ENCODE peak calls at places on chromosomes 2 and 18, in four cellular contexts. One of them, this sample, is unnamed.
A peak's percentile ranks its signal among the peaks of the same experiment; 100 is the strongest.

GRCh38 chr18:7164610-7165009 is 47.0 kb upstream of the LAMA1 start:
- DNase-seq in nephron progenitor cell: no peak
- DNase-seq in activated B cell treated with CpG ODN at 0.5 μM for 24 hours: no peak
- DNase-seq in lower lobe of right lung: no peak
- DNase-seq in this sample: no peak

GRCh38 chr2:127193164-127193947 is 26.7 kb downstream of the CYP27C1 start:
- DNase-seq in lower lobe of right lung: no peak
- DNase-seq in nephron progenitor cell: no peak
- DNase-seq in activated B cell treated with CpG ODN at 0.5 μM for 24 hours: no peak
- DNase-seq in this sample: no peak

GRCh38 chr18:12086249-12086648 is 7.4 kb upstream of the ANKRD62 start:
- DNase-seq in lower lobe of right lung: peak; percentile 70
- DNase-seq in activated B cell treated with CpG ODN at 0.5 μM for 24 hours: no peak
- DNase-seq in nephron progenitor cell: no peak
- DNase-seq in this sample: no peak

GRCh38 chr2:10906926-10907479 is 4.7 kb upstream of the KCNF1 start:
- DNase-seq in activated B cell treated with CpG ODN at 0.5 μM for 24 hours: no peak
- DNase-seq in lower lobe of right lung: no peak
- DNase-seq in nephron progenitor cell: no peak
- DNase-seq in this sample: no peak

GRCh38 chr18:65287642-65288041 is 463.2 kb upstream of the CDH7 start:
- DNase-seq in activated B cell treated with CpG ODN at 0.5 μM for 24 hours: no peak
- DNase-seq in nephron progenitor cell: no peak
- DNase-seq in lower lobe of right lung: no peak
- DNase-seq in this sample: no peak

GRCh38 chr2:90069290-90069894 is 1377.9 kb downstream of the RPIA start:
- DNase-seq in activated B cell treated with CpG ODN at 0.5 μM for 24 hours: peak; percentile 34
- DNase-seq in nephron progenitor cell: peak; percentile 57
- DNase-seq in lower lobe of right lung: peak; percentile 58
- DNase-seq in this sample: no peak

GRCh38 chr2:221258464-221258863 is 313.6 kb downstream of the EPHA4 start:
- DNase-seq in nephron progenitor cell: no peak
- DNase-seq in lower lobe of right lung: no peak
- DNase-seq in activated B cell treated with CpG ODN at 0.5 μM for 24 hours: no peak
- DNase-seq in this sample: no peak

GRCh38 chr18:48801728-48802542 is 148.8 kb downstream of the SMAD7 start:
- DNase-seq in nephron progenitor cell: no peak
- DNase-seq in lower lobe of right lung: peak; percentile 12
- DNase-seq in activated B cell treated with CpG ODN at 0.5 μM for 24 hours: peak; percentile 12
- DNase-seq in this sample: peak; percentile 21

GRCh38 chr2:223465793-223466192 is 136.4 kb downstream of the SCG2 start:
- DNase-seq in activated B cell treated with CpG ODN at 0.5 μM for 24 hours: no peak
- DNase-seq in nephron progenitor cell: no peak
- DNase-seq in lower lobe of right lung: peak; percentile 71
- DNase-seq in this sample: no peak

GRCh38 chr2:158797963-158798700 is 3.0 kb downstream of the DAPL1 start:
- DNase-seq in activated B cell treated with CpG ODN at 0.5 μM for 24 hours: no peak
- DNase-seq in nephron progenitor cell: no peak
- DNase-seq in lower lobe of right lung: no peak
- DNase-seq in this sample: no peak

GRCh38 chr2:129896226-129897100 is 83.0 kb upstream of the RAB6C start:
- DNase-seq in lower lobe of right lung: no peak
- DNase-seq in nephron progenitor cell: no peak
- DNase-seq in activated B cell treated with CpG ODN at 0.5 μM for 24 hours: no peak
- DNase-seq in this sample: peak; percentile 24

GRCh38 chr18:12011962-12012549 is 30.7 kb downstream of the IMPA2 start:
- DNase-seq in lower lobe of right lung: peak; percentile 60
- DNase-seq in nephron progenitor cell: no peak
- DNase-seq in activated B cell treated with CpG ODN at 0.5 μM for 24 hours: no peak
- DNase-seq in this sample: no peak

GRCh38 chr18:24055878-24056277 is 41.3 kb downstream of the TTC39C start:
- DNase-seq in lower lobe of right lung: no peak
- DNase-seq in activated B cell treated with CpG ODN at 0.5 μM for 24 hours: no peak
- DNase-seq in nephron progenitor cell: no peak
- DNase-seq in this sample: no peak

GRCh38 chr18:9991021-9992000 is 77.5 kb downstream of the VAPA start:
- DNase-seq in activated B cell treated with CpG ODN at 0.5 μM for 24 hours: no peak
- DNase-seq in lower lobe of right lung: no peak
- DNase-seq in nephron progenitor cell: no peak
- DNase-seq in this sample: no peak

GRCh38 chr2:64980192-64980591 is 9.0 kb upstream of the SLC1A4 start:
- DNase-seq in lower lobe of right lung: no peak
- DNase-seq in activated B cell treated with CpG ODN at 0.5 μM for 24 hours: no peak
- DNase-seq in nephron progenitor cell: no peak
- DNase-seq in this sample: no peak

GRCh38 chr2:64975232-64975791 is 13.9 kb upstream of the SLC1A4 start:
- DNase-seq in lower lobe of right lung: no peak
- DNase-seq in activated B cell treated with CpG ODN at 0.5 μM for 24 hours: no peak
- DNase-seq in nephron progenitor cell: no peak
- DNase-seq in this sample: no peak

GRCh38 chr2:64979744-64980143 is 9.5 kb upstream of the SLC1A4 start:
- DNase-seq in nephron progenitor cell: no peak
- DNase-seq in lower lobe of right lung: no peak
- DNase-seq in activated B cell treated with CpG ODN at 0.5 μM for 24 hours: no peak
- DNase-seq in this sample: no peak

GRCh38 chr2:64976276-64976675 is 12.9 kb upstream of the SLC1A4 start:
- DNase-seq in activated B cell treated with CpG ODN at 0.5 μM for 24 hours: no peak
- DNase-seq in nephron progenitor cell: no peak
- DNase-seq in lower lobe of right lung: no peak
- DNase-seq in this sample: no peak

DNA sequence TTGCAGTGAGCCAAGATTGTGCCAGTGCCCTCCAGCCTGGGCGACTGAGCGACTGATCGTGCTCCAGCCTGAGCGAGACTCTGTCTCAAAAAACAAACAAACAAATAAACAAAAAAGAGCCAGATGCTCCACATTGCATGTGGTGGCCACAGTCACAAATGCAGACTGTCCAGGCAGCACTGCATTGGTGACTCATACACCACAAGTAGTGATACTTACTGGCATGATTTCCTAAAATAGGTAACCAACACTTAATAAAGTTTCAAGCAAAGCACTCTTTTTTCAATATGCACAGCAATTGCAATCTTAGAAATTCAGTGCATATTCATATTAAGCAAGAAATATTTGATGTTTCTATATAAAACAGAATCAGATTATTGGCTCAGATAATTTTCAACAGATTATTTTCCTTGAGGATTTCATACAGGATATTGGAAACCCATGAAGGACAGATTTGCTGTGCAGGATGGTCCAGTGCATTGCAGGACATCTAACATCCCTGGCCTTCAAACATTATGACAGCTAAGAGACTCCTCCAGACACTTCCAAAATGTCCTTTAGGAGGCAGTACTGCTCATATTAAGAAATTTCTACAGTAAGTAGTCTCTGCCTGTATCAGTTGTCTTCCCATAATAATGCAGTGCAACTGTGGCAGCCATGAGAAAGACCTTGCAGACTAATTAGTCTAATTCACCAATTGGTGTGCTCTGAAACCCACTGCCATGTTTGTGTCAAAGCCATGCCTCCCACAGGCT is 10.5 kb upstream of the SLC1A4 start:
- DNase-seq in lower lobe of right lung: no peak
- DNase-seq in nephron progenitor cell: no peak
- DNase-seq in activated B cell treated with CpG ODN at 0.5 μM for 24 hours: no peak
- DNase-seq in this sample: no peak
- TF ChIP-seq CTCF in lower lobe of right lung: peak; percentile 31
- TF ChIP-seq CTCF in nephron progenitor cell: no peak
- TF ChIP-seq CTCF in activated B cell treated with CpG ODN at 0.5 μM for 24 hours: no peak
- TF ChIP-seq CTCF in this sample: no peak

GRCh38 chr2:75182606-75183005 is 16.7 kb downstream of the TACR1 start:
- DNase-seq in nephron progenitor cell: no peak
- DNase-seq in activated B cell treated with CpG ODN at 0.5 μM for 24 hours: no peak
- DNase-seq in lower lobe of right lung: no peak
- DNase-seq in this sample: no peak
- TF ChIP-seq CTCF in nephron progenitor cell: no peak
- TF ChIP-seq CTCF in activated B cell treated with CpG ODN at 0.5 μM for 24 hours: no peak
- TF ChIP-seq CTCF in lower lobe of right lung: no peak
- TF ChIP-seq CTCF in this sample: no peak

DNA sequence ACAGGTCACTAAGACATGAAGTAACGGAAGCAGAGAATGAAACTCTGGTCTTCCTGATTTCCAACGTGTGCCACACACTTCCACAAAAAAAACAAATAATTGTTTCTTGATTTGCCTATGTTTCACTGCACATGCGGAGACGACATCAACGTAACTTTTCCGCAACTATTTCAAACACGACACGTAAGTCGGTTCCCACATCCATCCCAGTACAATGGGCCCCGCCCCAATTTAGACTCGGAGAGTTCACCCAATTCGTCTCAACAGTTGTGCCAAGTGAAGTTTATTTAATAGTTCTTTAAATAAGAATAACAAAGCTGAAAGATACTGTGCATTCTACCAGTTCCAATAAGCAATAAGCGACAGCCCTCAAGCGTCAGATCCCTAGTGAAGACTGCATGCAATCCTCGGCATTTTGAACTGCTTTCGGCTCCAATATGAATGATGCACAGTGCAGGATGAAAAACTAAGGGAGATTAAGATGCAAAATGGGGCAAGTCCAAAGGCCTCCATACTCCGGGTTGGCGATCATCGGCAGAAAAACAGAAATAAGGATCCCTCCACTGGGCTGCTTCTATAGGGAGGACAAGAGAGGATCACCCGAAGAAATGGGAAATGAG is 662 bp downstream of the CCT4 start:
- DNase-seq in nephron progenitor cell: peak; percentile 16
- DNase-seq in lower lobe of right lung: no peak
- DNase-seq in activated B cell treated with CpG ODN at 0.5 μM for 24 hours: no peak
- DNase-seq in this sample: no peak
- TF ChIP-seq CTCF in nephron progenitor cell: no peak
- TF ChIP-seq CTCF in lower lobe of right lung: no peak
- TF ChIP-seq CTCF in activated B cell treated with CpG ODN at 0.5 μM for 24 hours: no peak
- TF ChIP-seq CTCF in this sample: no peak

GRCh38 chr2:64601027-64601767 is 52.5 kb downstream of the SERTAD2 start:
- DNase-seq in activated B cell treated with CpG ODN at 0.5 μM for 24 hours: no peak
- DNase-seq in lower lobe of right lung: no peak
- DNase-seq in nephron progenitor cell: no peak
- DNase-seq in this sample: no peak

GRCh38 chr2:64602436-64602835 is 51.3 kb downstream of the SERTAD2 start:
- DNase-seq in nephron progenitor cell: no peak
- DNase-seq in lower lobe of right lung: no peak
- DNase-seq in activated B cell treated with CpG ODN at 0.5 μM for 24 hours: no peak
- DNase-seq in this sample: no peak

GRCh38 chr2:64599469-64599868 is 54.2 kb downstream of the SERTAD2 start:
- DNase-seq in activated B cell treated with CpG ODN at 0.5 μM for 24 hours: no peak
- DNase-seq in lower lobe of right lung: no peak
- DNase-seq in nephron progenitor cell: no peak
- DNase-seq in this sample: no peak

GRCh38 chr2:64604155-64604554 is 49.6 kb downstream of the SERTAD2 start:
- DNase-seq in nephron progenitor cell: no peak
- DNase-seq in activated B cell treated with CpG ODN at 0.5 μM for 24 hours: no peak
- DNase-seq in lower lobe of right lung: no peak
- DNase-seq in this sample: no peak

GRCh38 chr2:64601785-64602391 is 51.8 kb downstream of the SERTAD2 start:
- DNase-seq in nephron progenitor cell: no peak
- DNase-seq in lower lobe of right lung: no peak
- DNase-seq in activated B cell treated with CpG ODN at 0.5 μM for 24 hours: no peak
- DNase-seq in this sample: no peak
- TF ChIP-seq CTCF in nephron progenitor cell: no peak
- TF ChIP-seq CTCF in lower lobe of right lung: no peak
- TF ChIP-seq CTCF in activated B cell treated with CpG ODN at 0.5 μM for 24 hours: no peak
- TF ChIP-seq CTCF in this sample: no peak

DNA sequence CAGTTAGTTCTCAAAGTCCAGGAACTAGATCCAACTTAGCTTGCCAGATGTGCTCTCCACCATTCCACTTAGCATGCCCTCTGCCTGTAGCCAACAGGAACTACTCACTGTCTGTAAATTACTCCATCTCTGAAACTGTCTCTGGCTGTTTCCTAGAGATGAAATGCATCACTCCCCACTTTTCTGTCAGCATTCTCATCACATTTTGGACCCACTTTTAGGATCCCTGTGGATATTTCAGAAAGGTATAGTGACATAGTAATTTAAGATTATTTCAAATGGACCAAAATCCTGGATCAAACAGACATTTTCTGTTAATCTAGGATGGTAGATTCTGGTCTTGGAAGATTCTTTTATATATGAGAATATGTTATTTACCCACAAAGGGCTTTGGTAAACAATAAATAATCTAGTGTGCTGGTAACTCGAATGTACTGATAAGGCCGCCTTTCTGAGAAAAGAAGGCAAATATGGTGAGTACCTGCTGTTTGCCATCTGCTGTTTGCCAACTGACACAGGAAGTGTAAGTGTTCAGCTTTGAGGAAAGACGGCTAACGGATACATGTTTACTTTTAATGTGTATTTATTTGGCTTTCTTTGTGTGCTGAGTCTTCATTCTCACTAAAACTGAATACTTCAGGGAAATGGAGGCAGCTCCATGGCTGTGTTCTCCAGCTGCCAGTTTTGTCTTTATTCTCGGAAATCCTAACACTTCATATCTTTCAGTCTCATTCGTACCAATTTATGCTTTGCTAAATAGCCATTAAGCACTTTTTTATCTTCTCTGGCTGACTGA is 79.5 kb downstream of the EVA1A start:
- DNase-seq in nephron progenitor cell: no peak
- DNase-seq in lower lobe of right lung: no peak
- DNase-seq in activated B cell treated with CpG ODN at 0.5 μM for 24 hours: no peak
- DNase-seq in this sample: no peak
- TF ChIP-seq CTCF in nephron progenitor cell: no peak
- TF ChIP-seq CTCF in lower lobe of right lung: no peak
- TF ChIP-seq CTCF in activated B cell treated with CpG ODN at 0.5 μM for 24 hours: no peak
- TF ChIP-seq CTCF in this sample: no peak

DNA sequence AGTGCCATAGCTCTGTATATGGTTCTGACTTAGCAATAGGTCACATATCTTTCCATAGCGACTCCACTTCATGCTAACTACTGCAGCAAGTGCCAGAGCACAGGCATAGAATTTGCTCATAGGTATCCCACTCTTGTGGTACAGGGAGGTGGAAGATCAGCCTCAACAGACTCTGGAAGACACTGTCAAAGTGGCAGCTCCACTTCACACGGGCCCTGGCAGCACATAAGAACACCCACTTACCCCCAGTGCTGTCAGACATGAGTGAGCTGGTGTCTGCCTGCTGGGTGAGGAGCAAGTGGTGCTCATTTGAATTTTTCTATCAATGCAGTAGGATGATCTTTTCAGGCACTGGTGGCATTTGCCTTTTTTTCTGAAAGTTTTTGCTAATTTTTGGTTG is 48.6 kb downstream of the BCL2L11 start:
- DNase-seq in lower lobe of right lung: no peak
- DNase-seq in nephron progenitor cell: no peak
- DNase-seq in activated B cell treated with CpG ODN at 0.5 μM for 24 hours: no peak
- DNase-seq in this sample: no peak
- TF ChIP-seq CTCF in lower lobe of right lung: no peak
- TF ChIP-seq CTCF in nephron progenitor cell: no peak
- TF ChIP-seq CTCF in activated B cell treated with CpG ODN at 0.5 μM for 24 hours: no peak
- TF ChIP-seq CTCF in this sample: no peak

DNA sequence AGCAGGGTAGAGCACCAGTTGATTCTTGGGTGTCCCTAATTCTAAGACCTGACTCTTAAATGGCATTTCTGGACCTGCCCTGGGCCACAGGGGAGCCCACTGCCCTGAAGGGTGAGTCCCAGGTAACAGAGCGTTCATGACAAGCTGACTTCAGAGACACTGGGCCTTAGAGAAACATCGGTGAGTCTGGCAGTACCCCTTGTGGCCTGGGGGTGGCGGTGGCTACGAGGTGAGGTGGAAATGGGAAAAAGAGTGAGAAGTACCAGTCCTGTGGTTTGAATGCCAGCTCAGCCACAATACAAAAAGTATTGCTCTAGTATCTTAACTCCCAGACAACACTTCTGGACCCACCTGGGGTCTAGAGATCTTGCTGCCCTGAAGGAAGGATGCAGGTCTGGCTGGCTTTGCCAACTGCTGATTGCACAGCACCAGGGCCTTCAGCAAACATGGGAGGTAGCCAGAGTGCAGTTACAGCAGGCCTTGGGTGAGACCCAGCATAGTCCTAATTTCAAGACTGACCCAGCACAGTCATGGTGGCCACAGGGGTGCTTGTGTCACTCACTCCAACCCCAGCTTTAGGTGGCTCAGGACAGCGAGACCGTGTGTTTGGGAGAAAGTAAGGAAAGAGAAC is 44.5 kb downstream of the USP34 start:
- DNase-seq in nephron progenitor cell: peak; percentile 47
- DNase-seq in activated B cell treated with CpG ODN at 0.5 μM for 24 hours: peak; percentile 62
- DNase-seq in lower lobe of right lung: peak; percentile 67
- DNase-seq in this sample: no peak
- TF ChIP-seq CTCF in nephron progenitor cell: peak; percentile 55
- TF ChIP-seq CTCF in activated B cell treated with CpG ODN at 0.5 μM for 24 hours: no peak
- TF ChIP-seq CTCF in lower lobe of right lung: peak; percentile 63
- TF ChIP-seq CTCF in this sample: peak; percentile 55

This sample was measured in mesothelial cell of epicardium.